ENCODE peak calls at places on chromosomes 5 and 9, in five cellular contexts. Z is GM20000, X is stomach, S is tibial artery, G is Calu3. E is an unnamed sample.

GRCh38 chr5:58044166-58044565 is 415.7 kb downstream of the PLK2 start:
- DNase-seq in G (no peak), S (no peak), Z (no peak), X (no peak), E (no peak)

GRCh38 chr9:79023134-79023577 is 548.6 kb upstream of the TLE4 start:
- DNase-seq in G (no peak), X (no peak), S (no peak), Z (no peak), E (no peak)

GRCh38 chr9:130363755-130364404 is 80.9 kb upstream of the ASS1 start:
- DNase-seq in X (no peak), Z (no peak), S (no peak), G (no peak), E (no peak)

GRCh38 chr5:3249401-3249800 is 346.2 kb upstream of the IRX1 start:
- DNase-seq in Z (no peak), G (no peak), X (no peak), S (no peak), E (no peak)

GRCh38 chr5:138601444-138601843 is 26.2 kb upstream of the HSPA9 start:
- DNase-seq in X (peak; percentile 40), G (peak; percentile 21), Z (no peak), S (no peak), E (no peak)

GRCh38 chr5:83095973-83096539 is 18.7 kb downstream of the XRCC4 start:
- DNase-seq in Z (no peak), X (no peak), S (no peak), G (peak; percentile 55), E (no peak)

GRCh38 chr5:111859031-111859430 is 102.0 kb upstream of the NREP start:
- DNase-seq in S (no peak), X (no peak), G (no peak), Z (no peak), E (no peak)

GRCh38 chr5:61505281-61505680 is 173.2 kb downstream of the ZSWIM6 start:
- DNase-seq in Z (no peak), G (no peak), X (no peak), S (no peak), E (no peak)

GRCh38 chr9:104743377-104743985 is 4.0 kb upstream of the NIPSNAP3A start:
- DNase-seq in Z (peak; percentile 58), G (peak; percentile 24), X (no peak), S (no peak), E (no peak)

GRCh38 chr5:180142008-180142803 is 66.8 kb downstream of the RASGEF1C start:
- DNase-seq in Z (no peak), G (no peak), X (no peak), S (no peak), E (peak; percentile 22)

GRCh38 chr9:36398745-36399144 is 1.3 kb downstream of the RNF38 start:
- DNase-seq in G (no peak), X (no peak), S (no peak), Z (no peak), E (no peak)

GRCh38 chr9:109107402-109108240 is 12.1 kb downstream of the TMEM245 start:
- DNase-seq in G (no peak), Z (no peak), S (no peak), X (no peak), E (no peak)

GRCh38 chr9:124733964-124734740 is 37.0 kb downstream of the NR6A1 start:
- DNase-seq in Z (no peak), S (no peak), G (peak; percentile 55), X (no peak), E (no peak)

GRCh38 chr9:34809504-34810186 is 99.7 kb upstream of the CCL21 start:
- DNase-seq in Z (peak; percentile 39), X (no peak), S (no peak), G (no peak), E (no peak)

GRCh38 chr5:90133941-90134340 is 275.6 kb downstream of the CETN3 start:
- DNase-seq in S (no peak), G (no peak), X (no peak), Z (no peak), E (no peak)

GRCh38 chr5:90134892-90135291 is 274.7 kb downstream of the CETN3 start:
- DNase-seq in S (peak; percentile 81), X (peak; percentile 38), Z (no peak), G (peak; percentile 47), E (no peak)

GRCh38 chr5:90134381-90134780 is 275.2 kb downstream of the CETN3 start:
- DNase-seq in S (no peak), X (no peak), Z (no peak), G (no peak), E (no peak)

GRCh38 chr5:90136952-90137528 is 272.5 kb downstream of the CETN3 start:
- DNase-seq in X (no peak), G (no peak), S (no peak), Z (no peak), E (no peak)

GRCh38 chr5:90135979-90136378 is 273.6 kb downstream of the CETN3 start:
- DNase-seq in Z (no peak), G (peak; percentile 26), X (no peak), S (no peak), E (no peak)
- TF ChIP-seq CTCF in Z (peak; percentile 33), G (no peak), X (no peak), S (no peak), E (no peak)

DNA sequence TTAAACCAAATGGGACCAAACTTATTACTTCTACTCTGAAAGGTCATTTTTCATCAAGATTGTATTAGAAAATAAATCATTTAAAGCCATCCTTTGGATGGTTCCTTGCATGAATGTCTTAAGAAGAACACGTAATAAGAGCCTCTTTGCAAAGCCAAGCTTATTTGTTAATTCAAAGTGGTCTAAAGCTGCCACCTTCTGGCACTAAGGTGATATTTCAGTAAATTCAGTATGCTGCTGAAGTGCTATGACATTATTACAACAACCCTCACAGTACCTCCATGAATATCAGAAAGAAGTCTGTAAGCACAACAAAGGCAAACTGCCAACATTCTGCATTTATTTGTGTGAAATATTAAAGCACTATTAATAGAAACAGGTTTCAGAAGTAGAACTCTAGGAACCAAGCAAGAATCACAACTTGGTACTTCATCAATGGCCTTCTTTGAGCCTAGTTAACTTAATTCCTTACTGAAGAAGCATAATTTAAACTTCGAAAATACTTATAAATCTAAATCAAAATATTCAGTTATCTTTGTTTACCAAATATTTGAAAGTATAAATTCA is 53.1 kb upstream of the TYRP1 start:
- DNase-seq in S (no peak), G (no peak), X (no peak), Z (peak; percentile 4), E (no peak)
- TF ChIP-seq CTCF in S (peak; percentile 48), G (peak; percentile 20), X (no peak), Z (no peak), E (no peak)

DNA sequence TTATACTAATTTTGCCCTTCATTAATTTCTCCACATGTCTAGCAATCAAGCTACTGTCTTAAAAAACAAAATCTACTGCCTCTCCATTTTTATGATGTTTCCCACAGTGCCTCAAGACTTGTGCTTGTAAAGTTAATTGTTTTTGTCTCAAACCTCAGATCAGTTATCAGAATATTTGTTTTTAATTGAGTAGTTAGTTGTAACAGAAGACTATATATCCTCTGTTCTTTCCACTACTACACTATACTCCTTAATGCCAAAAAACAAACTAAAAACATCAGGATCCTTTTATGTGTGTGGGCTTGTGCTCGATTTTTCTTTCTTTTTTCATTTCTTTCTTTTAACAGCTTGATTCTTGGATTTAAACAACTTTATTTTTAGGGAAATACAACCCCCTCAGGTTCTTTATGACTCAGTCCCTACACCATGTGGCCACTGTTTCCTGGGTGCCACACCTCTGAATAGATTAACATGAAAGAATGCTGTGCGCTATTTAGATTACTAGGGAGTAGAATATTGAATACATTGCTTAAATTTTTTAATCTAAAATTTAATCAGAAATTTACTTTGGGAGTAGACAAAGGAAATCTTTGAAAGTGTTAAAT is 1.2 kb downstream of the ASPN start:
- DNase-seq in S (no peak), X (no peak), Z (peak; percentile 17), G (peak; percentile 8), E (no peak)
- TF ChIP-seq CTCF in S (no peak), X (no peak), Z (no peak), G (no peak), E (no peak)

DNA sequence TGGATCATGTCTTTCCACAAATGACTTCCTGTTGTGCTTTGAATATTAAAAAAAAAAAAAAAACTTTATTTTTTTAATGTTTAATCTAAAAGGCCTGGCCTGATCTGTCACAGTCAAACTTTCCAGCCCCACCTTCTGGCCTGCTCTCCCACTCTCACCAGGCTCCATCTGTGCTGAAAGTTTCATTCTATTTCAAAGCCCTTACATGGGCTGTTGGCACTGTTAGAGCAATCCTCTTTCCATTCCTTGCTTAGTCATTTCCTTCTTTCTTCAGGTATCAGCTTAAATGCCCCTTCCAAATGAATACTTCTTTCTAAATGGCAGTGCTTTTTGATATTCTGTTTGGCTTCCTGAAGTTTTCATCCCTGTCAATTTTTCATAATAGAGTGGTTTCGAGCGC is 1104.8 kb upstream of the C9orf72 start:
- DNase-seq in S (no peak), Z (no peak), G (no peak), X (no peak), E (no peak)
- TF ChIP-seq CTCF in S (no peak), Z (no peak), G (no peak), X (no peak), E (no peak)

DNA sequence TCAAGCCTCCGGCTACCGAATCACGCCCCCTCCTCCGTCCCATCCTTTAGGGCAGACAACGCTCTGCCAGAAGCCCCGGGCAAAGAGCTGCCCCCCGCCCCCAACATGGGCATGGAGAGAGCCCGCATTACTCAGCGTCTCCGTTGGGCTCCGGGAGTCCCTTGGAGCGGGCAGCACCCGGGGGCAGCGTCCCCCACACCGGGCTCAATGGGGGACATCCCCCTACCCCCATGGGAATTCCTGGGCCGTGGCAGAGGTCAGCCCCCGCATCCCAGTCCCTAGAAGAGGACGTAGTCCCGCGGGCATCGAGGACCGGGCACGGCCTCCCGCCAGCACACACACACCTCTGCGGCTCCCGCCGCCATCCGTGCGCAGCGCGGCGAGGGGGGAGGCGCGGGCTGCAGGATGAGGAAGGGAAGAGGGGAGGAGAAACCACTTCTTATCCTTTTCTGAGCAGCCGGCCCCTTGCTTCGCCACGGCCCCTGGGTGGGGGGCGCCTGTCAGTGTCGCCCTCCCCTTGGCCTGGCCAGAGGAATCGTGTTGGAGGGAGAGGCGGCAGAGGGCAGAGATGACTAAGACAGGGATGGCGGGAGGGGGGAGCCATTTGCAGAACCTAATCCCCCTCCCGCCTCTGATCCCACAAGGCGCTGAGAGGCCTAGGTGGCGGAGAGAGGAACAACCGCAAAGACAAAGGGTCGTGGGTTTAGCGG is 818 bp downstream of the DNM1 start:
- DNase-seq in S (peak; percentile 54), X (no peak), G (peak; percentile 40), Z (peak; percentile 50), E (peak; percentile 53)
- TF ChIP-seq CTCF in S (no peak), X (no peak), G (no peak), Z (no peak), E (no peak)

GRCh38 chr5:140795259-140795641 is 598 bp downstream of the PCDHA2 start:
- DNase-seq in S (no peak), X (no peak), G (no peak), Z (no peak), E (no peak)
- TF ChIP-seq CTCF in S (no peak), X (no peak), G (no peak), Z (no peak), E (no peak)